ENCODE peak calls at places on chromosomes 5 and 9, in four cellular contexts. Z is prostate gland; E is Jurkat, Clone E6-1; S is endothelial cell. P is an unnamed sample.
A peak's percentile ranks its signal among the peaks of the same experiment; 100 is the strongest.

GRCh38 chr9:121662359-121662758 is 10.9 kb downstream of the DAB2IP start:
- DNase-seq in E (no peak), S (no peak), Z (no peak), P (no peak)

GRCh38 chr5:177553671-177554429 is 513 bp downstream of the FAM193B start:
- DNase-seq in E (no peak), Z (peak; percentile 21), S (peak; percentile 30), P (no peak)

GRCh38 chr5:137091473-137091872 is 407.7 kb downstream of the SPOCK1 start:
- DNase-seq in S (no peak), Z (no peak), E (no peak), P (no peak)

GRCh38 chr9:89077519-89077918 is 86.3 kb downstream of the S1PR3 start:
- DNase-seq in E (no peak), Z (no peak), S (no peak), P (no peak)

GRCh38 chr9:132037470-132037869 is 42.2 kb downstream of the MED27 start:
- DNase-seq in S (no peak), E (no peak), Z (no peak), P (no peak)

GRCh38 chr5:133613184-133613583 is 843 bp upstream of the FSTL4 start:
- DNase-seq in Z (no peak), S (no peak), E (no peak), P (no peak)

GRCh38 chr5:110957934-110958333 is 113.6 kb upstream of the TSLP start:
- DNase-seq in E (no peak), Z (no peak), S (no peak), P (no peak)

GRCh38 chr5:14685757-14686156 is 21.2 kb downstream of the OTULIN start:
- DNase-seq in E (peak; percentile 55), S (peak; percentile 20), Z (peak; percentile 49), P (peak; percentile 55)

GRCh38 chr5:102975457-102976182 is 144.3 kb downstream of the GIN1 start:
- DNase-seq in S (no peak), Z (no peak), E (no peak), P (no peak)